ENCODE peak calls at places on chromosome 20, in ten cellular contexts. One of them, this sample, is unnamed.
A peak's percentile ranks its signal among the peaks of the same experiment; 100 is the strongest.

GRCh38 chr20:53774487-53775203 is 181.0 kb upstream of the ZNF217 start:
- DNase-seq in T follicular helper cell: no peak
- DNase-seq in stimulated activated CD8-positive, alpha-beta memory T cell treated with anti-CD3 and anti-CD28 coated beads, Interleukin-15, amount 100 ng/mL, for 24 hours: no peak
- DNase-seq in psoas muscle: no peak
- DNase-seq in cerebellum: no peak
- DNase-seq in naive B cell: no peak
- DNase-seq in GM23248: peak; percentile 95
- DNase-seq in germinal center: no peak
- DNase-seq in fibroblast of pulmonary artery: peak; percentile 94
- DNase-seq in NCI-H1417: no peak
- DNase-seq in this sample: no peak

GRCh38 chr20:31719644-31720485 is 2.8 kb downstream of the BCL2L1 start:
- DNase-seq in T follicular helper cell: no peak
- DNase-seq in stimulated activated CD8-positive, alpha-beta memory T cell treated with anti-CD3 and anti-CD28 coated beads, Interleukin-15, amount 100 ng/mL, for 24 hours: no peak
- DNase-seq in psoas muscle: no peak
- DNase-seq in cerebellum: no peak
- DNase-seq in naive B cell: no peak
- DNase-seq in GM23248: no peak
- DNase-seq in germinal center: peak; percentile 5
- DNase-seq in fibroblast of pulmonary artery: peak; percentile 28
- DNase-seq in NCI-H1417: no peak
- DNase-seq in this sample: no peak

GRCh38 chr20:48544402-48545333 is 283.1 kb downstream of the PREX1 start:
- DNase-seq in T follicular helper cell: no peak
- DNase-seq in stimulated activated CD8-positive, alpha-beta memory T cell treated with anti-CD3 and anti-CD28 coated beads, Interleukin-15, amount 100 ng/mL, for 24 hours: no peak
- DNase-seq in psoas muscle: no peak
- DNase-seq in cerebellum: no peak
- DNase-seq in naive B cell: no peak
- DNase-seq in GM23248: no peak
- DNase-seq in germinal center: no peak
- DNase-seq in fibroblast of pulmonary artery: no peak
- DNase-seq in NCI-H1417: no peak
- DNase-seq in this sample: no peak

GRCh38 chr20:57469418-57470211 is 55.3 kb downstream of the CTCFL start:
- DNase-seq in T follicular helper cell: no peak
- DNase-seq in stimulated activated CD8-positive, alpha-beta memory T cell treated with anti-CD3 and anti-CD28 coated beads, Interleukin-15, amount 100 ng/mL, for 24 hours: no peak
- DNase-seq in psoas muscle: no peak
- DNase-seq in cerebellum: peak; percentile 45
- DNase-seq in naive B cell: no peak
- DNase-seq in GM23248: no peak
- DNase-seq in germinal center: peak; percentile 69
- DNase-seq in fibroblast of pulmonary artery: no peak
- DNase-seq in NCI-H1417: peak; percentile 18
- DNase-seq in this sample: no peak

GRCh38 chr20:5741089-5741488 is 9.1 kb upstream of the SHLD1 start:
- DNase-seq in T follicular helper cell: no peak
- DNase-seq in stimulated activated CD8-positive, alpha-beta memory T cell treated with anti-CD3 and anti-CD28 coated beads, Interleukin-15, amount 100 ng/mL, for 24 hours: no peak
- DNase-seq in psoas muscle: no peak
- DNase-seq in cerebellum: peak; percentile 86
- DNase-seq in naive B cell: no peak
- DNase-seq in GM23248: peak; percentile 55
- DNase-seq in germinal center: no peak
- DNase-seq in fibroblast of pulmonary artery: no peak
- DNase-seq in NCI-H1417: peak; percentile 84
- DNase-seq in this sample: no peak

GRCh38 chr20:4413314-4414045 is 308.2 kb upstream of the PRND start:
- DNase-seq in T follicular helper cell: no peak
- DNase-seq in stimulated activated CD8-positive, alpha-beta memory T cell treated with anti-CD3 and anti-CD28 coated beads, Interleukin-15, amount 100 ng/mL, for 24 hours: no peak
- DNase-seq in psoas muscle: no peak
- DNase-seq in cerebellum: no peak
- DNase-seq in naive B cell: no peak
- DNase-seq in GM23248: no peak
- DNase-seq in germinal center: no peak
- DNase-seq in fibroblast of pulmonary artery: no peak
- DNase-seq in NCI-H1417: no peak
- DNase-seq in this sample: no peak

GRCh38 chr20:62816879-62817873 is at the start of gene COL9A3:
- DNase-seq in T follicular helper cell: no peak
- DNase-seq in stimulated activated CD8-positive, alpha-beta memory T cell treated with anti-CD3 and anti-CD28 coated beads, Interleukin-15, amount 100 ng/mL, for 24 hours: no peak
- DNase-seq in psoas muscle: no peak
- DNase-seq in cerebellum: no peak
- DNase-seq in naive B cell: peak; percentile 27
- DNase-seq in GM23248: peak; percentile 36
- DNase-seq in germinal center: no peak
- DNase-seq in fibroblast of pulmonary artery: no peak
- DNase-seq in NCI-H1417: no peak
- DNase-seq in this sample: no peak

GRCh38 chr20:44079291-44079690 is 107.7 kb downstream of the JPH2 start:
- DNase-seq in T follicular helper cell: no peak
- DNase-seq in stimulated activated CD8-positive, alpha-beta memory T cell treated with anti-CD3 and anti-CD28 coated beads, Interleukin-15, amount 100 ng/mL, for 24 hours: no peak
- DNase-seq in psoas muscle: no peak
- DNase-seq in cerebellum: no peak
- DNase-seq in naive B cell: no peak
- DNase-seq in GM23248: peak; percentile 29
- DNase-seq in germinal center: no peak
- DNase-seq in fibroblast of pulmonary artery: no peak
- DNase-seq in NCI-H1417: no peak
- DNase-seq in this sample: no peak

GRCh38 chr20:16942702-16943101 is 194.5 kb downstream of the OTOR start:
- DNase-seq in T follicular helper cell: no peak
- DNase-seq in stimulated activated CD8-positive, alpha-beta memory T cell treated with anti-CD3 and anti-CD28 coated beads, Interleukin-15, amount 100 ng/mL, for 24 hours: no peak
- DNase-seq in psoas muscle: no peak
- DNase-seq in cerebellum: no peak
- DNase-seq in naive B cell: no peak
- DNase-seq in GM23248: peak; percentile 48
- DNase-seq in germinal center: no peak
- DNase-seq in fibroblast of pulmonary artery: peak; percentile 5
- DNase-seq in NCI-H1417: no peak
- DNase-seq in this sample: no peak

GRCh38 chr20:63737940-63738686 is 1.5 kb upstream of the SLC2A4RG start:
- DNase-seq in T follicular helper cell: peak; percentile 24
- DNase-seq in stimulated activated CD8-positive, alpha-beta memory T cell treated with anti-CD3 and anti-CD28 coated beads, Interleukin-15, amount 100 ng/mL, for 24 hours: no peak
- DNase-seq in psoas muscle: peak; percentile 64
- DNase-seq in cerebellum: no peak
- DNase-seq in naive B cell: peak; percentile 14
- DNase-seq in GM23248: no peak
- DNase-seq in germinal center: peak; percentile 61
- DNase-seq in fibroblast of pulmonary artery: no peak
- DNase-seq in NCI-H1417: no peak
- DNase-seq in this sample: no peak

GRCh38 chr20:7346026-7346425 is 578.5 kb downstream of the BMP2 start:
- DNase-seq in T follicular helper cell: no peak
- DNase-seq in stimulated activated CD8-positive, alpha-beta memory T cell treated with anti-CD3 and anti-CD28 coated beads, Interleukin-15, amount 100 ng/mL, for 24 hours: no peak
- DNase-seq in psoas muscle: no peak
- DNase-seq in cerebellum: no peak
- DNase-seq in naive B cell: no peak
- DNase-seq in GM23248: no peak
- DNase-seq in germinal center: no peak
- DNase-seq in fibroblast of pulmonary artery: no peak
- DNase-seq in NCI-H1417: no peak
- DNase-seq in this sample: no peak

GRCh38 chr20:48921883-48922867 is 664 bp downstream of the ARFGEF2 start:
- DNase-seq in T follicular helper cell: no peak
- DNase-seq in stimulated activated CD8-positive, alpha-beta memory T cell treated with anti-CD3 and anti-CD28 coated beads, Interleukin-15, amount 100 ng/mL, for 24 hours: peak; percentile 21
- DNase-seq in psoas muscle: no peak
- DNase-seq in cerebellum: no peak
- DNase-seq in naive B cell: no peak
- DNase-seq in GM23248: peak; percentile 77
- DNase-seq in germinal center: peak; percentile 73
- DNase-seq in fibroblast of pulmonary artery: peak; percentile 37
- DNase-seq in NCI-H1417: no peak
- DNase-seq in this sample: no peak

GRCh38 chr20:54585222-54585621 is 109.8 kb downstream of the DOK5 start:
- DNase-seq in T follicular helper cell: no peak
- DNase-seq in stimulated activated CD8-positive, alpha-beta memory T cell treated with anti-CD3 and anti-CD28 coated beads, Interleukin-15, amount 100 ng/mL, for 24 hours: no peak
- DNase-seq in psoas muscle: no peak
- DNase-seq in cerebellum: no peak
- DNase-seq in naive B cell: no peak
- DNase-seq in GM23248: no peak
- DNase-seq in germinal center: no peak
- DNase-seq in fibroblast of pulmonary artery: no peak
- DNase-seq in NCI-H1417: no peak
- DNase-seq in this sample: no peak

GRCh38 chr20:40966103-40966502 is 62.5 kb upstream of the TOP1 start:
- DNase-seq in T follicular helper cell: no peak
- DNase-seq in stimulated activated CD8-positive, alpha-beta memory T cell treated with anti-CD3 and anti-CD28 coated beads, Interleukin-15, amount 100 ng/mL, for 24 hours: no peak
- DNase-seq in psoas muscle: no peak
- DNase-seq in cerebellum: no peak
- DNase-seq in naive B cell: peak; percentile 53
- DNase-seq in GM23248: no peak
- DNase-seq in germinal center: peak; percentile 86
- DNase-seq in fibroblast of pulmonary artery: no peak
- DNase-seq in NCI-H1417: no peak
- DNase-seq in this sample: no peak

GRCh38 chr20:36852187-36852586 is 23.8 kb upstream of the TLDC2 start:
- DNase-seq in T follicular helper cell: no peak
- DNase-seq in stimulated activated CD8-positive, alpha-beta memory T cell treated with anti-CD3 and anti-CD28 coated beads, Interleukin-15, amount 100 ng/mL, for 24 hours: no peak
- DNase-seq in psoas muscle: no peak
- DNase-seq in cerebellum: peak; percentile 95
- DNase-seq in naive B cell: no peak
- DNase-seq in GM23248: peak; percentile 37
- DNase-seq in germinal center: peak; percentile 76
- DNase-seq in fibroblast of pulmonary artery: no peak
- DNase-seq in NCI-H1417: no peak
- DNase-seq in this sample: no peak

GRCh38 chr20:22490287-22491187 is 93.8 kb downstream of the FOXA2 start:
- DNase-seq in T follicular helper cell: no peak
- DNase-seq in stimulated activated CD8-positive, alpha-beta memory T cell treated with anti-CD3 and anti-CD28 coated beads, Interleukin-15, amount 100 ng/mL, for 24 hours: no peak
- DNase-seq in psoas muscle: no peak
- DNase-seq in cerebellum: no peak
- DNase-seq in naive B cell: no peak
- DNase-seq in GM23248: peak; percentile 5
- DNase-seq in germinal center: no peak
- DNase-seq in fibroblast of pulmonary artery: peak; percentile 3
- DNase-seq in NCI-H1417: peak; percentile 9
- DNase-seq in this sample: no peak

GRCh38 chr20:15802020-15802419 is 771.2 kb downstream of the KIF16B start:
- DNase-seq in T follicular helper cell: no peak
- DNase-seq in stimulated activated CD8-positive, alpha-beta memory T cell treated with anti-CD3 and anti-CD28 coated beads, Interleukin-15, amount 100 ng/mL, for 24 hours: no peak
- DNase-seq in psoas muscle: no peak
- DNase-seq in cerebellum: no peak
- DNase-seq in naive B cell: no peak
- DNase-seq in GM23248: no peak
- DNase-seq in germinal center: no peak
- DNase-seq in fibroblast of pulmonary artery: no peak
- DNase-seq in NCI-H1417: no peak
- DNase-seq in this sample: no peak

GRCh38 chr20:53805895-53806384 is 212.3 kb upstream of the ZNF217 start:
- DNase-seq in T follicular helper cell: no peak
- DNase-seq in stimulated activated CD8-positive, alpha-beta memory T cell treated with anti-CD3 and anti-CD28 coated beads, Interleukin-15, amount 100 ng/mL, for 24 hours: no peak
- DNase-seq in psoas muscle: no peak
- DNase-seq in cerebellum: no peak
- DNase-seq in naive B cell: no peak
- DNase-seq in GM23248: peak; percentile 92
- DNase-seq in germinal center: no peak
- DNase-seq in fibroblast of pulmonary artery: peak; percentile 51
- DNase-seq in NCI-H1417: no peak
- DNase-seq in this sample: no peak

GRCh38 chr20:10501377-10501776 is 66.3 kb downstream of the SLX4IP start:
- DNase-seq in T follicular helper cell: no peak
- DNase-seq in stimulated activated CD8-positive, alpha-beta memory T cell treated with anti-CD3 and anti-CD28 coated beads, Interleukin-15, amount 100 ng/mL, for 24 hours: no peak
- DNase-seq in psoas muscle: no peak
- DNase-seq in cerebellum: no peak
- DNase-seq in naive B cell: no peak
- DNase-seq in GM23248: no peak
- DNase-seq in germinal center: no peak
- DNase-seq in fibroblast of pulmonary artery: no peak
- DNase-seq in NCI-H1417: no peak
- DNase-seq in this sample: no peak

GRCh38 chr20:31707258-31707615 is 15.4 kb downstream of the BCL2L1 start:
- DNase-seq in T follicular helper cell: no peak
- DNase-seq in stimulated activated CD8-positive, alpha-beta memory T cell treated with anti-CD3 and anti-CD28 coated beads, Interleukin-15, amount 100 ng/mL, for 24 hours: no peak
- DNase-seq in psoas muscle: no peak
- DNase-seq in cerebellum: no peak
- DNase-seq in naive B cell: no peak
- DNase-seq in GM23248: no peak
- DNase-seq in germinal center: no peak
- DNase-seq in fibroblast of pulmonary artery: no peak
- DNase-seq in NCI-H1417: no peak
- DNase-seq in this sample: no peak

GRCh38 chr20:2576317-2576727 is 39.9 kb downstream of the TMC2 start:
- DNase-seq in T follicular helper cell: no peak
- DNase-seq in stimulated activated CD8-positive, alpha-beta memory T cell treated with anti-CD3 and anti-CD28 coated beads, Interleukin-15, amount 100 ng/mL, for 24 hours: no peak
- DNase-seq in psoas muscle: no peak
- DNase-seq in cerebellum: no peak
- DNase-seq in naive B cell: no peak
- DNase-seq in GM23248: no peak
- DNase-seq in germinal center: no peak
- DNase-seq in fibroblast of pulmonary artery: no peak
- DNase-seq in NCI-H1417: no peak
- DNase-seq in this sample: no peak

GRCh38 chr20:46709459-46710148 is at the start of gene SLC2A10:
- DNase-seq in T follicular helper cell: no peak
- DNase-seq in stimulated activated CD8-positive, alpha-beta memory T cell treated with anti-CD3 and anti-CD28 coated beads, Interleukin-15, amount 100 ng/mL, for 24 hours: no peak
- DNase-seq in psoas muscle: peak; percentile 74
- DNase-seq in cerebellum: no peak
- DNase-seq in naive B cell: no peak
- DNase-seq in GM23248: peak; percentile 86
- DNase-seq in germinal center: no peak
- DNase-seq in fibroblast of pulmonary artery: peak; percentile 56
- DNase-seq in NCI-H1417: no peak
- DNase-seq in this sample: no peak

GRCh38 chr20:58028123-58028522 is 200.3 kb downstream of the ANKRD60 start:
- DNase-seq in T follicular helper cell: no peak
- DNase-seq in stimulated activated CD8-positive, alpha-beta memory T cell treated with anti-CD3 and anti-CD28 coated beads, Interleukin-15, amount 100 ng/mL, for 24 hours: no peak
- DNase-seq in psoas muscle: no peak
- DNase-seq in cerebellum: no peak
- DNase-seq in naive B cell: no peak
- DNase-seq in GM23248: no peak
- DNase-seq in germinal center: no peak
- DNase-seq in fibroblast of pulmonary artery: no peak
- DNase-seq in NCI-H1417: no peak
- DNase-seq in this sample: no peak